ENCODE peak calls at places on chromosomes 6 and 20, in six cellular contexts. U, T, J, K, M and N are unnamed samples.

GRCh38 chr20:9344080-9344920 is 170.1 kb upstream of the LAMP5 start:
- DNase-seq in U (no peak), M (peak; percentile 76), T (peak; percentile 48), J (peak; percentile 13), K (no peak), N (no peak)

GRCh38 chr6:90583783-90584481 is 2.9 kb downstream of the MAP3K7 start:
- DNase-seq in T (no peak), U (no peak), K (no peak), M (no peak), J (no peak), N (no peak)

GRCh38 chr20:21632654-21633053 is 72.8 kb upstream of the PAX1 start:
- DNase-seq in U (no peak), M (no peak), J (no peak), K (no peak), T (no peak), N (no peak)

GRCh38 chr20:5264807-5265206 is 51.9 kb downstream of the PROKR2 start:
- DNase-seq in M (no peak), T (no peak), K (no peak), U (no peak), J (no peak), N (no peak)

GRCh38 chr6:26660096-26660425 is 515 bp upstream of the ZNF322 start:
- DNase-seq in T (peak; percentile 22), K (no peak), U (no peak), M (peak; percentile 3), J (no peak), N (peak; percentile 6)

GRCh38 chr6:71289039-71289801 is 609 bp downstream of the OGFRL1 start:
- DNase-seq in J (no peak), M (peak; percentile 14), U (peak; percentile 50), T (no peak), K (peak; percentile 26), N (no peak)

GRCh38 chr20:57124346-57124745 is 142.1 kb downstream of the BMP7 start:
- DNase-seq in U (no peak), T (no peak), M (no peak), J (no peak), K (no peak), N (no peak)

GRCh38 chr20:14717124-14718004 is 380.0 kb upstream of the FLRT3 start:
- DNase-seq in J (no peak), U (no peak), K (no peak), M (no peak), T (no peak), N (no peak)

GRCh38 chr6:151260191-151260590 is 20.4 kb downstream of the AKAP12 start:
- DNase-seq in T (no peak), J (no peak), M (no peak), K (no peak), U (no peak), N (no peak)

GRCh38 chr6:137798261-137798660 is 68.8 kb upstream of the TNFAIP3 start:
- DNase-seq in M (no peak), J (no peak), T (no peak), K (no peak), U (no peak), N (no peak)

GRCh38 chr20:64142546-64142945 is 21.7 kb upstream of the MYT1 start:
- DNase-seq in U (no peak), T (no peak), M (peak; percentile 40), J (no peak), K (no peak), N (no peak)

GRCh38 chr6:6925391-6926164 is 182.2 kb upstream of the RREB1 start:
- DNase-seq in T (no peak), M (no peak), J (no peak), K (no peak), U (no peak), N (no peak)

GRCh38 chr6:99350573-99350972 is 1.1 kb upstream of the FAXC start:
- DNase-seq in K (no peak), T (no peak), U (no peak), J (no peak), M (peak; percentile 18), N (no peak)

GRCh38 chr20:63625771-63626423 is 1.0 kb downstream of the GMEB2 start:
- DNase-seq in T (no peak), U (no peak), K (no peak), M (no peak), J (no peak), N (no peak)

GRCh38 chr20:32476684-32477593 is 108.2 kb downstream of the NOL4L start:
- DNase-seq in T (no peak), M (no peak), J (no peak), K (no peak), U (peak; percentile 8), N (no peak)

GRCh38 chr20:3621111-3621510 is 42.1 kb downstream of the GFRA4 start:
- DNase-seq in M (no peak), J (no peak), K (no peak), T (no peak), U (no peak), N (no peak)

GRCh38 chr20:40600441-40601235 is 88.4 kb downstream of the MAFB start:
- DNase-seq in U (no peak), T (no peak), M (no peak), K (no peak), J (no peak), N (no peak)

GRCh38 chr6:37038297-37039198 is 33.1 kb downstream of the FGD2 start:
- DNase-seq in M (no peak), T (no peak), K (peak; percentile 66), U (no peak), J (no peak), N (peak; percentile 57)

GRCh38 chr6:47308674-47309325 is 905 bp downstream of the TNFRSF21 start:
- DNase-seq in M (peak; percentile 38), T (no peak), K (no peak), J (no peak), U (peak; percentile 17), N (no peak)

GRCh38 chr6:25248100-25248499 is 31.1 kb upstream of the CARMIL1 start:
- DNase-seq in K (no peak), M (no peak), J (peak; percentile 45), U (no peak), T (no peak), N (peak; percentile 88)

GRCh38 chr20:9241721-9242427 is 173.0 kb downstream of the PLCB4 start:
- DNase-seq in U (no peak), J (peak; percentile 17), M (no peak), T (no peak), K (no peak), N (peak; percentile 48)

GRCh38 chr20:62303327-62304226 is 780 bp downstream of the ADRM1 start:
- DNase-seq in K (no peak), M (no peak), U (peak; percentile 30), J (no peak), T (no peak), N (no peak)

GRCh38 chr6:127561660-127562059 is 15.3 kb upstream of the C6orf58 start:
- DNase-seq in M (no peak), K (no peak), J (no peak), U (no peak), T (no peak), N (no peak)

GRCh38 chr6:6891949-6892461 is 215.8 kb upstream of the RREB1 start:
- DNase-seq in U (no peak), K (no peak), T (no peak), M (no peak), J (no peak), N (no peak)

GRCh38 chr6:112480551-112480950 is 133.4 kb downstream of the RFPL4B start:
- DNase-seq in K (no peak), U (no peak), J (no peak), M (no peak), T (no peak), N (no peak)

GRCh38 chr20:43676368-43676767 is 9.5 kb downstream of the MYBL2 start:
- DNase-seq in M (no peak), T (no peak), U (no peak), J (no peak), K (no peak), N (no peak)

GRCh38 chr6:22737331-22737730 is 168.0 kb downstream of the HDGFL1 start:
- DNase-seq in K (no peak), J (peak; percentile 13), T (no peak), U (peak; percentile 16), M (peak; percentile 41), N (peak; percentile 43)

GRCh38 chr6:55868910-55869479 is 6.4 kb downstream of the BMP5 start:
- DNase-seq in T (no peak), K (no peak), M (no peak), U (no peak), J (no peak), N (no peak)

GRCh38 chr20:43975096-43975768 is 60.6 kb downstream of the TOX2 start:
- DNase-seq in T (no peak), U (no peak), K (no peak), J (peak; percentile 79), M (no peak), N (peak; percentile 74)

GRCh38 chr20:30168800-30169138 is 1088.7 kb upstream of the DEFB115 start:
- DNase-seq in T (no peak), U (no peak), J (no peak), K (no peak), M (no peak), N (no peak)

GRCh38 chr6:2531426-2532208 is 219.1 kb downstream of the MYLK4 start:
- DNase-seq in M (no peak), T (no peak), U (no peak), J (peak; percentile 66), K (no peak), N (peak; percentile 96)

GRCh38 chr6:115865914-115866313 is 194.8 kb downstream of the FRK start:
- DNase-seq in T (no peak), J (no peak), M (no peak), K (no peak), U (no peak), N (no peak)

GRCh38 chr6:138349891-138350290 is 27.8 kb upstream of the SMIM28 start:
- DNase-seq in K (no peak), M (no peak), J (peak; percentile 7), U (no peak), T (no peak), N (peak; percentile 9)

GRCh38 chr6:109687271-109687721 is 3.7 kb downstream of the AK9 start:
- DNase-seq in J (peak; percentile 80), U (no peak), T (no peak), M (no peak), K (peak; percentile 25), N (peak; percentile 96)

GRCh38 chr20:59137532-59137931 is 26.1 kb upstream of the ZNF831 start:
- DNase-seq in M (no peak), J (no peak), U (no peak), K (no peak), T (no peak), N (no peak)